ENCODE peak calls at places on chromosomes 12 and 14, in nine cellular contexts. X is CD4-positive, alpha-beta T cell; A is putamen; E is foreskin fibroblast; H is globus pallidus; D is AG08396; L is brain microvascular endothelial cell; U is pancreas; S is cardiac muscle cell. F is an unnamed sample.

GRCh38 chr14:24055971-24056799 is 4.4 kb downstream of the CARMIL3 start:
- DNase-seq in L (no peak), U (no peak), D (no peak), A (no peak), E (no peak), X (no peak), S (no peak), H (no peak), F (no peak)

GRCh38 chr12:3753549-3754284 is 808 bp upstream of the CRACR2A start:
- DNase-seq in H (no peak), A (no peak), L (no peak), D (no peak), S (no peak), X (no peak), E (peak; percentile 57), U (no peak), F (no peak)

GRCh38 chr12:30779578-30779977 is 24.8 kb upstream of the CAPRIN2 start:
- DNase-seq in U (no peak), E (no peak), H (no peak), A (no peak), D (no peak), X (no peak), S (no peak), L (no peak), F (no peak)

GRCh38 chr12:26891704-26892103 is 46.1 kb downstream of the INTS13 start:
- DNase-seq in L (no peak), A (peak; percentile 53), E (no peak), U (no peak), X (no peak), D (no peak), H (no peak), S (no peak), F (no peak)

GRCh38 chr12:114697741-114698565 is 14.0 kb upstream of the TBX3 start:
- DNase-seq in X (no peak), E (peak; percentile 78), S (no peak), U (no peak), D (no peak), H (no peak), A (no peak), L (no peak), F (no peak)

GRCh38 chr14:30938617-30939016 is 64.3 kb downstream of the COCH start:
- DNase-seq in S (no peak), L (no peak), H (no peak), X (no peak), E (no peak), D (no peak), U (no peak), A (no peak), F (no peak)

GRCh38 chr12:24172773-24173447 is 223.4 kb upstream of the SOX5 start:
- DNase-seq in A (no peak), H (no peak), D (no peak), E (no peak), X (no peak), S (no peak), L (no peak), U (no peak), F (no peak)

GRCh38 chr14:76953196-76953945 is 75.1 kb downstream of the IRF2BPL start:
- DNase-seq in U (peak; percentile 52), E (peak; percentile 90), A (peak; percentile 33), H (peak; percentile 47), D (peak; percentile 78), S (no peak), X (peak; percentile 40), L (peak; percentile 64), F (no peak)